ENCODE peak calls at places on chromosome 7, in four cellular contexts. C is lower lobe of right lung, H is uterus, G is body of pancreas. P is an unnamed sample.

GRCh38 chr7:2006231-2006771 is 226.4 kb downstream of the MAD1L1 start:
- DNase-seq in H (peak), G (no peak), C (no peak), P (peak)

GRCh38 chr7:88219781-88220747 is at the start of gene SRI:
- DNase-seq in G (peak), C (peak), H (peak), P (peak)

GRCh38 chr7:131537581-131537980 is 18.8 kb downstream of the PODXL start:
- DNase-seq in G (no peak), H (no peak), C (no peak), P (no peak)

GRCh38 chr7:16728811-16729210 is 24.7 kb upstream of the TSPAN13 start:
- DNase-seq in G (no peak), C (no peak), H (no peak), P (no peak)

GRCh38 chr7:29764227-29764626 is 42.1 kb upstream of the WIPF3 start:
- DNase-seq in C (no peak), G (no peak), H (no peak), P (no peak)

GRCh38 chr7:77727527-77727926 is 31.3 kb downstream of the RSBN1L start:
- DNase-seq in H (no peak), C (no peak), G (no peak), P (no peak)

GRCh38 chr7:78073470-78074382 is 275.2 kb downstream of the PHTF2 start:
- DNase-seq in C (no peak), H (no peak), G (no peak), P (no peak)

GRCh38 chr7:122802211-122802833 is 83.9 kb downstream of the CADPS2 start:
- DNase-seq in G (peak), C (no peak), H (no peak), P (no peak)

GRCh38 chr7:405489-406211 is 114.0 kb downstream of the PDGFA start:
- DNase-seq in C (peak), H (no peak), G (peak), P (no peak)

GRCh38 chr7:156492170-156492569 is 148.4 kb upstream of the RNF32 start:
- DNase-seq in C (no peak), H (no peak), G (no peak), P (no peak)

GRCh38 chr7:68807681-68808080 is 790.6 kb upstream of the AUTS2 start:
- DNase-seq in G (no peak), C (no peak), H (no peak), P (no peak)

GRCh38 chr7:155203882-155204691 is 93.6 kb upstream of the INSIG1 start:
- DNase-seq in G (peak), C (no peak), H (no peak), P (no peak)

GRCh38 chr7:66921396-66921917 is 432 bp downstream of the TMEM248 start:
- DNase-seq in C (no peak), H (peak), G (peak), P (no peak)

GRCh38 chr7:149195180-149196150 is at the start of gene ZNF282:
- DNase-seq in C (peak), H (peak), G (peak), P (peak)

GRCh38 chr7:69395072-69395714 is 203.1 kb upstream of the AUTS2 start:
- DNase-seq in H (peak), C (no peak), G (no peak), P (no peak)

GRCh38 chr7:131657881-131658280 is 101.5 kb upstream of the PODXL start:
- DNase-seq in G (no peak), C (no peak), H (no peak), P (no peak)

GRCh38 chr7:75572396-75572795 is 80.3 kb downstream of the SPDYE5 start:
- DNase-seq in H (no peak), C (no peak), G (no peak), P (no peak)

GRCh38 chr7:96202102-96202501 is 119.8 kb downstream of the SLC25A13 start:
- DNase-seq in G (no peak), H (no peak), C (no peak), P (no peak)

GRCh38 chr7:90192876-90193765 is 18.4 kb upstream of the STEAP2 start:
- DNase-seq in G (no peak), H (no peak), C (no peak), P (no peak)

GRCh38 chr7:36019966-36020365 is 133.1 kb upstream of the EEPD1 start:
- DNase-seq in H (no peak), G (no peak), C (no peak), P (no peak)

GRCh38 chr7:112286294-112287086 is 80.0 kb downstream of the ZNF277 start:
- DNase-seq in G (no peak), C (no peak), H (no peak), P (no peak)

GRCh38 chr7:33922820-33923219 is 17.5 kb downstream of the BMPER start:
- DNase-seq in C (no peak), H (peak), G (no peak), P (no peak)

GRCh38 chr7:26201261-26202018 is at the start of gene CBX3:
- DNase-seq in C (peak), G (peak), H (peak), P (peak)

GRCh38 chr7:2539031-2540028 is 16.0 kb downstream of the BRAT1 start:
- DNase-seq in H (no peak), G (no peak), C (no peak), P (no peak)

GRCh38 chr7:95190515-95190914 is 133.8 kb downstream of the PON1 start:
- DNase-seq in H (no peak), G (no peak), C (no peak), P (no peak)
- TF ChIP-seq CTCF in H (no peak), G (no peak), C (no peak), P (no peak)

GRCh38 chr7:7519528-7519927 is 16.1 kb downstream of the COL28A1 start:
- DNase-seq in H (no peak), C (no peak), G (no peak), P (no peak)
- TF ChIP-seq CTCF in H (no peak), C (no peak), G (no peak), P (no peak)

GRCh38 chr7:22356010-22356854 is 722 bp downstream of the RAPGEF5 start:
- DNase-seq in H (no peak), C (peak), G (peak), P (peak)
- TF ChIP-seq CTCF in H (no peak), C (no peak), G (no peak), P (no peak)

GRCh38 chr7:4775281-4776159 is at the start of gene AP5Z1:
- DNase-seq in C (peak), G (peak), H (peak), P (peak)
- TF ChIP-seq CTCF in C (no peak), G (no peak), H (peak), P (no peak)

GRCh38 chr7:30894866-30895408 is 16.7 kb upstream of the AQP1 start:
- DNase-seq in C (no peak), G (no peak), H (no peak), P (no peak)
- TF ChIP-seq CTCF in C (no peak), G (no peak), H (no peak), P (peak)

GRCh38 chr7:117946201-117946633 is 73.0 kb upstream of the CTTNBP2 start:
- DNase-seq in C (no peak), G (no peak), H (no peak), P (no peak)

GRCh38 chr7:117951711-117952280 is 78.6 kb upstream of the CTTNBP2 start:
- DNase-seq in H (no peak), G (no peak), C (no peak), P (no peak)

GRCh38 chr7:117951285-117951684 is 78.0 kb upstream of the CTTNBP2 start:
- DNase-seq in H (no peak), C (no peak), G (no peak), P (no peak)

GRCh38 chr7:117950601-117951278 is 77.5 kb upstream of the CTTNBP2 start:
- DNase-seq in C (no peak), G (no peak), H (no peak), P (no peak)

DNA sequence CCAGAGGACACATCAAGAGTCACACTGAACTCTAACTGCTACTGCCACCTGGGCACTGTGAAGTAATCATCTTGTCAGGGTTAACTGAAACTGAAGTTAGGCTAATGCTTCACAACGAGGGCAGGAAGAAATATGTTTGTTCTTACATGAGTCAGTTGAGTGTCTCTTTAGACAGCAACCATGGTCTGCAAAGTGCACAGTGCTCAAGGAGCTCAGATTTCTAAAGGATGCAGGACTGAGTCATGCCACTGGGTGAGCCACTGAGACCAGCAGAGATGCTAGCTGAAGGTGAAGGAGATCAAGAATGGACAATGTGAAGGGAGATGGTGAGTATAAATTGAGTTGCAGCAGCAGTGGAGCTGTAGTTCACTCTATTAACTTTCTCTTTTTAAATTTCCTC is 76.0 kb upstream of the CTTNBP2 start:
- DNase-seq in G (no peak), H (no peak), C (no peak), P (no peak)
- TF ChIP-seq CTCF in G (no peak), H (peak), C (no peak), P (no peak)

GRCh38 chr7:107047902-107048782 is 3.6 kb downstream of the PRKAR2B start:
- DNase-seq in G (no peak), H (no peak), C (no peak), P (no peak)
- TF ChIP-seq CTCF in G (no peak), H (no peak), C (no peak), P (no peak)